ENCODE peak calls at places on chromosome X, in five cellular contexts. One of them, this sample, is unnamed.

GRCh38 chrX:21747523-21747922 is 10.4 kb downstream of the SMPX start:
- DNase-seq in uterus: no peak
- DNase-seq in heart left ventricle: no peak
- DNase-seq in AG10803: peak; percentile 11
- DNase-seq in HAP-1: peak; percentile 42
- DNase-seq in this sample: no peak

GRCh38 chrX:136711147-136711546 is 63.2 kb downstream of the CD40LG start:
- DNase-seq in HAP-1: no peak
- DNase-seq in heart left ventricle: peak; percentile 48
- DNase-seq in AG10803: peak; percentile 44
- DNase-seq in uterus: peak; percentile 31
- DNase-seq in this sample: peak; percentile 67

GRCh38 chrX:20116575-20117240 is at the start of gene MAP7D2:
- DNase-seq in HAP-1: no peak
- DNase-seq in AG10803: no peak
- DNase-seq in uterus: no peak
- DNase-seq in heart left ventricle: no peak
- DNase-seq in this sample: peak; percentile 67

GRCh38 chrX:8189096-8189830 is 18.2 kb upstream of the VCX2 start:
- DNase-seq in heart left ventricle: no peak
- DNase-seq in AG10803: no peak
- DNase-seq in uterus: no peak
- DNase-seq in HAP-1: no peak
- DNase-seq in this sample: no peak

GRCh38 chrX:150572206-150572605 is 3.8 kb downstream of the MTM1 start:
- DNase-seq in HAP-1: no peak
- DNase-seq in AG10803: no peak
- DNase-seq in uterus: no peak
- DNase-seq in heart left ventricle: no peak
- DNase-seq in this sample: no peak

GRCh38 chrX:120251471-120252011 is 929 bp downstream of the ZBTB33 start:
- DNase-seq in uterus: peak; percentile 30
- DNase-seq in AG10803: peak; percentile 18
- DNase-seq in heart left ventricle: no peak
- DNase-seq in HAP-1: peak; percentile 45
- DNase-seq in this sample: peak; percentile 51

GRCh38 chrX:9144643-9145290 is 110.8 kb upstream of the FAM9B start:
- DNase-seq in HAP-1: no peak
- DNase-seq in heart left ventricle: no peak
- DNase-seq in uterus: no peak
- DNase-seq in AG10803: peak; percentile 48
- DNase-seq in this sample: no peak

GRCh38 chrX:149021164-149021563 is 483.9 kb downstream of the IDS start:
- DNase-seq in HAP-1: no peak
- DNase-seq in AG10803: no peak
- DNase-seq in heart left ventricle: no peak
- DNase-seq in uterus: no peak
- DNase-seq in this sample: no peak

GRCh38 chrX:150365953-150366911 is 3.1 kb downstream of the MAMLD1 start:
- DNase-seq in heart left ventricle: peak; percentile 39
- DNase-seq in AG10803: peak; percentile 38
- DNase-seq in uterus: peak; percentile 54
- DNase-seq in HAP-1: peak; percentile 79
- DNase-seq in this sample: peak; percentile 71

GRCh38 chrX:110087485-110088356 is 84.8 kb downstream of the TMEM164 start:
- DNase-seq in HAP-1: no peak
- DNase-seq in AG10803: peak; percentile 88
- DNase-seq in heart left ventricle: no peak
- DNase-seq in uterus: no peak
- DNase-seq in this sample: no peak

GRCh38 chrX:26918633-26919032 is 544.5 kb downstream of the PPP4R3C start:
- DNase-seq in AG10803: no peak
- DNase-seq in HAP-1: peak; percentile 29
- DNase-seq in heart left ventricle: no peak
- DNase-seq in uterus: no peak
- DNase-seq in this sample: peak; percentile 75

GRCh38 chrX:21940356-21940829 is at the start of gene SMS:
- DNase-seq in HAP-1: peak; percentile 77
- DNase-seq in uterus: peak; percentile 78
- DNase-seq in AG10803: peak; percentile 69
- DNase-seq in heart left ventricle: peak; percentile 85
- DNase-seq in this sample: peak; percentile 84

GRCh38 chrX:78659955-78660354 is 827 bp upstream of the RTL3 start:
- DNase-seq in uterus: no peak
- DNase-seq in HAP-1: no peak
- DNase-seq in AG10803: no peak
- DNase-seq in heart left ventricle: no peak
- DNase-seq in this sample: no peak

GRCh38 chrX:73855546-73855945 is 292.5 kb downstream of the CHIC1 start:
- DNase-seq in HAP-1: peak; percentile 73
- DNase-seq in heart left ventricle: peak; percentile 53
- DNase-seq in AG10803: peak; percentile 51
- DNase-seq in uterus: peak; percentile 73
- DNase-seq in this sample: peak; percentile 91

GRCh38 chrX:140180585-140180984 is 215.3 kb upstream of the CXorf66 start:
- DNase-seq in uterus: no peak
- DNase-seq in HAP-1: no peak
- DNase-seq in AG10803: peak; percentile 38
- DNase-seq in heart left ventricle: no peak
- DNase-seq in this sample: no peak

GRCh38 chrX:72685810-72686465 is 28.2 kb downstream of the PHKA1 start:
- DNase-seq in HAP-1: no peak
- DNase-seq in uterus: no peak
- DNase-seq in heart left ventricle: no peak
- DNase-seq in AG10803: peak; percentile 39
- DNase-seq in this sample: no peak

GRCh38 chrX:107625776-107626175 is 2.5 kb upstream of the PRPS1 start:
- DNase-seq in HAP-1: no peak
- DNase-seq in uterus: no peak
- DNase-seq in heart left ventricle: no peak
- DNase-seq in AG10803: no peak
- DNase-seq in this sample: no peak

GRCh38 chrX:135557344-135557743 is 36.9 kb downstream of the INTS6L start:
- DNase-seq in AG10803: no peak
- DNase-seq in HAP-1: no peak
- DNase-seq in uterus: no peak
- DNase-seq in heart left ventricle: no peak
- DNase-seq in this sample: no peak

GRCh38 chrX:112630187-112630586 is 49.6 kb downstream of the LHFPL1 start:
- DNase-seq in heart left ventricle: peak; percentile 36
- DNase-seq in AG10803: peak; percentile 74
- DNase-seq in uterus: no peak
- DNase-seq in HAP-1: no peak
- DNase-seq in this sample: no peak

GRCh38 chrX:118495061-118495921 is at the start of gene DOCK11:
- DNase-seq in uterus: peak; percentile 80
- DNase-seq in HAP-1: peak; percentile 88
- DNase-seq in AG10803: peak; percentile 86
- DNase-seq in heart left ventricle: peak; percentile 79
- DNase-seq in this sample: peak; percentile 85

GRCh38 chrX:8304668-8305067 is 133.6 kb upstream of the VCX2 start:
- DNase-seq in AG10803: no peak
- DNase-seq in heart left ventricle: no peak
- DNase-seq in HAP-1: no peak
- DNase-seq in uterus: no peak
- DNase-seq in this sample: no peak

GRCh38 chrX:136880003-136880451 is 498 bp downstream of the RBMX start:
- DNase-seq in heart left ventricle: peak; percentile 42
- DNase-seq in uterus: peak; percentile 35
- DNase-seq in AG10803: no peak
- DNase-seq in HAP-1: no peak
- DNase-seq in this sample: peak; percentile 47

GRCh38 chrX:43974736-43975135 is 1.5 kb upstream of the NDP start:
- DNase-seq in AG10803: no peak
- DNase-seq in uterus: no peak
- DNase-seq in HAP-1: no peak
- DNase-seq in heart left ventricle: no peak
- DNase-seq in this sample: no peak

GRCh38 chrX:104319346-104319745 is 64.6 kb upstream of the ESX1 start:
- DNase-seq in heart left ventricle: no peak
- DNase-seq in AG10803: no peak
- DNase-seq in HAP-1: no peak
- DNase-seq in uterus: no peak
- DNase-seq in this sample: no peak

DNA sequence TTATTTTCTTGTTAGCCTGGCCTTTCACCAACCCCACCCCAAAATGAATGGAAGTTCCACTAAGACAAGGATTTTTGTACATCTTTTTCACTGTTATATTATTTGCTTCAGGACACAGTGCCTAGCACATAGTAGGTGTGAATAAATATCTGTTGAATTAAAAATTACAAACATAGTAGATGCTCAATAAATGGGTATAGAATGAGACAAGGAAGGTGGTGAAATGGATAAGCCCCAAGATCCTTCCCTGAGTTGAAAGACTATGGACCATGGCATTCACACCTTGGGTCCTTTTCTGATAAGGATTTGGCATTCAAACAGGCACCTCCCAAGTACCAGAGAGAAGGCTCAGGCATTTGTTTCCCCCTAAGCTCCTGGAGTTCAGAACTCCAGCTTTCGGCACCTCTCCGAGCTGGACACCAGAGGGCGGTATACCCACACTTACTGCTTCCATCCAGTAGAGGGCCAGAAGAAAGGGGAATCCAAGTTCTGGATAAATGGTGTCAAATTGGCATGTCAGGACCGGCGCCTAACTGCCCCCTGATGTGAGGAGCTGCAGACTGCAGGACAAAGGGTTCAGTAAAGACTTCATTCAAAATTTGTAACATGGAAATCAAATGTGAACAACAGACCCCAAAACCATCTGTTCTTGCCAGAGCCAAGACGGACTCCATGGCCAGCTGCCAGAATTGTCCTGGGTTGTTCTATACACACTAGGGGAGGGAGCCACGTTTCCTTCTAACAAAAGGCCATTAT is 193.0 kb downstream of the GPC3 start:
- DNase-seq in uterus: peak; percentile 57
- DNase-seq in heart left ventricle: peak; percentile 56
- DNase-seq in AG10803: peak; percentile 55
- DNase-seq in HAP-1: peak; percentile 94
- DNase-seq in this sample: peak; percentile 92
- H3K4me3 ChIP-seq in uterus: no peak overlapping the region
- H3K4me3 ChIP-seq in heart left ventricle: no peak overlapping the region
- H3K4me3 ChIP-seq in AG10803: peak overlapping the region; percentile 24
- H3K4me3 ChIP-seq in HAP-1: no peak overlapping the region
- H3K4me3 ChIP-seq in this sample: no peak overlapping the region

GRCh38 chrX:153828308-153828707 is 2.0 kb downstream of the PDZD4 start:
- DNase-seq in heart left ventricle: no peak
- DNase-seq in uterus: peak; percentile 13
- DNase-seq in HAP-1: no peak
- DNase-seq in AG10803: no peak
- DNase-seq in this sample: no peak
- H3K4me3 ChIP-seq in heart left ventricle: no peak overlapping the region
- H3K4me3 ChIP-seq in uterus: peak overlapping the region; percentile 30
- H3K4me3 ChIP-seq in HAP-1: peak overlapping the region; percentile 37
- H3K4me3 ChIP-seq in AG10803: no peak overlapping the region
- H3K4me3 ChIP-seq in this sample: peak overlapping the region; percentile 83

GRCh38 chrX:16946971-16947562 is 609 bp downstream of the REPS2 start:
- DNase-seq in heart left ventricle: no peak
- DNase-seq in HAP-1: no peak
- DNase-seq in uterus: peak; percentile 18
- DNase-seq in AG10803: no peak
- DNase-seq in this sample: peak; percentile 66
- H3K4me3 ChIP-seq in heart left ventricle: peak overlapping the region; percentile 43
- H3K4me3 ChIP-seq in HAP-1: peak overlapping the region; percentile 45
- H3K4me3 ChIP-seq in uterus: peak overlapping the region; percentile 45
- H3K4me3 ChIP-seq in AG10803: peak overlapping the region; percentile 39
- H3K4me3 ChIP-seq in this sample: peak overlapping the region; percentile 77

DNA sequence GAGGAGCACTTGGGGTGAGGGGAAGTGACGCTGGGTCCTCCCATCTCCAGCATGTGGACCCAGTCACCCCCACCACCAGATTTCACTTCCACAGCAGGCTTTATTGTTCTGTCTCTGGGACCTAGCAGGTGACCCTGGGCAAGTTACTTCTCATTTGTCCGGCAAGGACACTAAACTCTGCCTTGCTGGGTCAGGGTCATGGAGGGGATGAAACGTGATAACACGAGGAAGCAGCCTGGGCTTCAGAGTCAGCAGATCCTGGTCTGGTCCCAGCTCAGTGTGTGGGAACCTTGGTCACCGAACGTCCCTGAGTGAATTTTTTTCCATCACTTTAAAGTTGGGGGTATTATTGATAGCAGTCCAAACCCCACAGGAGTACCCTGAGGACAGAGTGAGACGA is 3.9 kb downstream of the UBA1 start:
- DNase-seq in uterus: no peak
- DNase-seq in HAP-1: no peak
- DNase-seq in AG10803: no peak
- DNase-seq in heart left ventricle: no peak
- DNase-seq in this sample: no peak
- H3K4me3 ChIP-seq in uterus: no peak overlapping the region
- H3K4me3 ChIP-seq in HAP-1: no peak overlapping the region
- H3K4me3 ChIP-seq in AG10803: peak overlapping the region; percentile 9
- H3K4me3 ChIP-seq in heart left ventricle: no peak overlapping the region
- H3K4me3 ChIP-seq in this sample: peak overlapping the region; percentile 96

DNA sequence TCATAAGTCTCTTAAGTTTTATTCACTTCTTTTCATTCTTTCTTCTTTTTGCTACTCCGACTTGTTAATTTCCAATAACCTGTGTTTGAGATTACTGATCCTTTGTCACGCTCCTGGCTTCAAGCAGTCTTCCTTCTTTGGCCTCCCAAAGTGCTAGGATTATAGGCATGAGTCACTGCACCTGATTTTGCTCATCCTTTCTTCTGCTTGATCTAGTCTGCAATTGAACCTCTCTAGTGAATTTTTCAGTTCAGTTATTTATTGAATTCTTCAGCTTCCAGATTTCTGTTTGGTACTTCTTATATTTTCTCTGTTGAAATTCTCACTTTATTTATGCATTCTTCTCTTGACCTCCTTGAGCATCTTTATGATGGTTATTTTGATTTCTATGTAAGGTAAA is 38.6 kb upstream of the SYTL5 start:
- DNase-seq in AG10803: no peak
- DNase-seq in HAP-1: no peak
- DNase-seq in heart left ventricle: no peak
- DNase-seq in uterus: no peak
- DNase-seq in this sample: no peak
- H3K4me3 ChIP-seq in AG10803: no peak overlapping the region
- H3K4me3 ChIP-seq in HAP-1: no peak overlapping the region
- H3K4me3 ChIP-seq in heart left ventricle: no peak overlapping the region
- H3K4me3 ChIP-seq in uterus: no peak overlapping the region
- H3K4me3 ChIP-seq in this sample: no peak overlapping the region

DNA sequence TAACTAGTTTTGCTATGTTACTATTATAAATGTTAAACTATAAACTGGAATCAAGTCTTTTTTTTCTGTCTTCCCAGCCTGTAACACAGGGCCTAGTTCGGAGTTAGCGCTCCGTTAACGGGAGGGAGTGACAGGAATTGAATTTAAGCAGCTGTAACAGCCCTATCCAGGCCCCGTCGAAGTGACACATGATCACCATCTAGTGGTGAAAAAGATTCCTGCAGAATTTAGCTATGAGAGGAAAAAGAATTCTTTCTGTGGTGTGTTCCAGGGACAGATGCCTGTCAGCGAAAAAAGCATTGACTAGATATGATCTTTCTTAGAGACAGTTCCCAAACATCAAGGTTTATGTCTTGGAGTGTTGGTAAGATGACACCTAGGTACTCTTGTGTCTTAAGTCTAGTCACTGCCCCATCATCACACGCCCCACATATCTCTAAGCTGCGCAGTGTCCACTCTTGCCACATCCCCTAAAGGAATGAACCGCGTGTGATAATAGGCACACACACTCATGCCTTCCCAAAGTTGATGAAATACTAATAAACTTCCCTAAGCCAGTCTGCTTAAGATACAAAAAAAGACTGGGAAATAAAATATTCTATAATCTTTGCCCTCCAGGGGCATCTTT is 2.1 kb downstream of the GAB3 start:
- DNase-seq in uterus: peak; percentile 25
- DNase-seq in AG10803: no peak
- DNase-seq in HAP-1: peak; percentile 44
- DNase-seq in heart left ventricle: peak; percentile 43
- DNase-seq in this sample: peak; percentile 59
- H3K4me3 ChIP-seq in uterus: no peak overlapping the region
- H3K4me3 ChIP-seq in AG10803: no peak overlapping the region
- H3K4me3 ChIP-seq in HAP-1: no peak overlapping the region
- H3K4me3 ChIP-seq in heart left ventricle: no peak overlapping the region
- H3K4me3 ChIP-seq in this sample: no peak overlapping the region

This sample was measured in endodermal cell.